ENCODE peak calls at places on chromosomes 2 and 18, in five cellular contexts. A is left lobe of liver, I is breast epithelium, Q is hepatocyte, V is heart left ventricle. G is an unnamed sample.

GRCh38 chr2:72954376-72955187 is 37.3 kb downstream of the EMX1 start:
- DNase-seq in A (no peak), I (no peak), Q (no peak), V (no peak), G (no peak)

GRCh38 chr18:70501358-70501757 is 212.5 kb downstream of the SOCS6 start:
- DNase-seq in A (no peak), I (no peak), Q (no peak), V (no peak), G (no peak)

GRCh38 chr2:240452471-240453256 is 17.2 kb downstream of the GPC1 start:
- DNase-seq in A (peak; percentile 79), I (no peak), Q (peak; percentile 84), V (peak; percentile 74), G (peak; percentile 66)

GRCh38 chr18:26383454-26384270 is 157.4 kb downstream of the TAF4B start:
- DNase-seq in A (no peak), I (no peak), Q (peak; percentile 64), V (no peak), G (no peak)

GRCh38 chr2:68466361-68466777 is 725 bp downstream of the FBXO48 start:
- DNase-seq in A (no peak), I (no peak), Q (peak; percentile 40), V (peak; percentile 18), G (no peak)

GRCh38 chr18:70553961-70554325 is 265.1 kb downstream of the SOCS6 start:
- DNase-seq in A (no peak), I (no peak), Q (no peak), V (no peak), G (no peak)

GRCh38 chr2:42569883-42570282 is 1.5 kb downstream of the MTA3 start:
- DNase-seq in A (no peak), I (no peak), Q (no peak), V (no peak), G (no peak)

GRCh38 chr2:191270303-191271178 is 25.3 kb downstream of the MYO1B start:
- DNase-seq in A (no peak), I (no peak), Q (no peak), V (no peak), G (no peak)

GRCh38 chr2:149036507-149037293 is 1.8 kb upstream of the LYPD6B start:
- DNase-seq in A (no peak), I (no peak), Q (no peak), V (no peak), G (no peak)

GRCh38 chr2:211591456-211591855 is 947.1 kb downstream of the ERBB4 start:
- DNase-seq in A (no peak), I (no peak), Q (peak; percentile 9), V (no peak), G (no peak)

GRCh38 chr2:40421643-40422297 is 30.1 kb downstream of the SLC8A1 start:
- DNase-seq in A (no peak), I (no peak), Q (no peak), V (no peak), G (no peak)

GRCh38 chr2:183935005-183935404 is 663.3 kb upstream of the ZNF804A start:
- DNase-seq in A (no peak), I (no peak), Q (no peak), V (no peak), G (no peak)

GRCh38 chr2:240651185-240651584 is 25.9 kb downstream of the GPR35 start:
- DNase-seq in A (no peak), I (peak; percentile 25), Q (no peak), V (no peak), G (no peak)

GRCh38 chr2:20424300-20425290 is 22.3 kb upstream of the RHOB start:
- DNase-seq in A (peak; percentile 57), I (peak; percentile 61), Q (no peak), V (peak; percentile 63), G (no peak)

GRCh38 chr18:13300029-13300428 is 81.5 kb downstream of the LDLRAD4 start:
- DNase-seq in A (no peak), I (no peak), Q (no peak), V (no peak), G (no peak)

GRCh38 chr2:61882850-61883249 is 5.6 kb downstream of the CCT4 start:
- DNase-seq in A (no peak), I (no peak), Q (no peak), V (no peak), G (no peak)

GRCh38 chr2:172693037-172693436 is 42.6 kb upstream of the RAPGEF4 start:
- DNase-seq in A (no peak), I (no peak), Q (peak; percentile 86), V (peak; percentile 65), G (no peak)

GRCh38 chr2:160639472-160639871 is 145.9 kb upstream of the RBMS1 start:
- DNase-seq in A (no peak), I (no peak), Q (no peak), V (no peak), G (no peak)

GRCh38 chr2:15907461-15908324 is 32.7 kb upstream of the MYCN start:
- DNase-seq in A (no peak), I (no peak), Q (no peak), V (no peak), G (no peak)

GRCh38 chr2:144152817-144153271 is 367.1 kb downstream of the ZEB2 start:
- DNase-seq in A (no peak), I (no peak), Q (peak; percentile 32), V (no peak), G (no peak)

GRCh38 chr2:147310335-147311057 is 534.3 kb upstream of the ACVR2A start:
- DNase-seq in A (no peak), I (no peak), Q (no peak), V (no peak), G (no peak)

GRCh38 chr2:171703574-171704347 is 16.5 kb downstream of the DYNC1I2 start:
- DNase-seq in A (no peak), I (no peak), Q (peak; percentile 28), V (no peak), G (no peak)

GRCh38 chr2:238657132-238658053 is 190.5 kb upstream of the TWIST2 start:
- DNase-seq in A (no peak), I (no peak), Q (no peak), V (no peak), G (no peak)

GRCh38 chr2:10146366-10147005 is 23.9 kb downstream of the RRM2 start:
- DNase-seq in A (no peak), I (no peak), Q (no peak), V (no peak), G (no peak)

GRCh38 chr2:201269764-201270163 is 9.4 kb downstream of the CASP8 start:
- DNase-seq in A (no peak), I (no peak), Q (no peak), V (no peak), G (no peak)

GRCh38 chr2:43170733-43171101 is 55.7 kb downstream of the ZFP36L2 start:
- DNase-seq in A (no peak), I (no peak), Q (no peak), V (no peak), G (no peak)

GRCh38 chr2:145715601-145716000 is 1195.7 kb upstream of the ZEB2 start:
- DNase-seq in A (no peak), I (no peak), Q (no peak), V (no peak), G (no peak)

GRCh38 chr2:119808516-119809147 is 48.9 kb downstream of the PTPN4 start:
- DNase-seq in A (no peak), I (no peak), Q (no peak), V (no peak), G (no peak)

GRCh38 chr18:37298816-37299215 is 266.8 kb downstream of the CELF4 start:
- DNase-seq in A (no peak), I (no peak), Q (no peak), V (no peak), G (no peak)

GRCh38 chr18:59994357-59994756 is 94.6 kb downstream of the PMAIP1 start:
- DNase-seq in A (no peak), I (no peak), Q (no peak), V (no peak), G (no peak)

GRCh38 chr2:169182573-169182972 is 113.2 kb downstream of the DHRS9 start:
- DNase-seq in A (no peak), I (no peak), Q (no peak), V (no peak), G (no peak)

GRCh38 chr2:20595439-20596192 is 55.3 kb downstream of the HS1BP3 start:
- DNase-seq in A (peak; percentile 48), I (no peak), Q (no peak), V (peak; percentile 36), G (no peak)

GRCh38 chr2:201842131-201842530 is 35.8 kb downstream of the CDK15 start:
- DNase-seq in A (no peak), I (no peak), Q (no peak), V (no peak), G (no peak)

GRCh38 chr2:238421695-238422035 is 5.1 kb upstream of the ASB1 start:
- DNase-seq in A (no peak), I (no peak), Q (no peak), V (no peak), G (no peak)

GRCh38 chr2:109324859-109325258 is 195.9 kb downstream of the SH3RF3 start:
- DNase-seq in A (no peak), I (peak; percentile 62), Q (no peak), V (peak; percentile 33), G (peak; percentile 65)

GRCh38 chr2:26161926-26162325 is 11.0 kb upstream of the GAREM2 start:
- DNase-seq in A (no peak), I (no peak), Q (no peak), V (no peak), G (no peak)

G was measured in lung.